ENCODE peak calls at places on chromosome 1, in seven cellular contexts. One of them, this sample, is unnamed.

GRCh38 chr1:99621340-99621901 is 24.5 kb upstream of the PALMD start:
- DNase-seq in stimulated activated effector memory CD8-positive, alpha-beta T cell treated with anti-CD3 and anti-CD28 coated beads, Interleukin-12 subunit alpha, Interleukin-12 subunit beta, amount 100 ng/mL, for 72 hours: no peak
- DNase-seq in neuronal stem cell: no peak
- DNase-seq in lower leg skin: no peak
- DNase-seq in A172: no peak
- DNase-seq in NCI-H510A treated with DMSO at 0.1 percent for 48 hours: no peak
- DNase-seq in dorsolateral prefrontal cortex: no peak
- DNase-seq in this sample: no peak

GRCh38 chr1:169570172-169570574 is 16.1 kb downstream of the F5 start:
- DNase-seq in stimulated activated effector memory CD8-positive, alpha-beta T cell treated with anti-CD3 and anti-CD28 coated beads, Interleukin-12 subunit alpha, Interleukin-12 subunit beta, amount 100 ng/mL, for 72 hours: no peak
- DNase-seq in A172: no peak
- DNase-seq in lower leg skin: no peak
- DNase-seq in dorsolateral prefrontal cortex: no peak
- DNase-seq in neuronal stem cell: no peak
- DNase-seq in NCI-H510A treated with DMSO at 0.1 percent for 48 hours: peak
- DNase-seq in this sample: no peak

GRCh38 chr1:63319069-63320023 is 3.0 kb upstream of the FOXD3 start:
- DNase-seq in dorsolateral prefrontal cortex: no peak
- DNase-seq in stimulated activated effector memory CD8-positive, alpha-beta T cell treated with anti-CD3 and anti-CD28 coated beads, Interleukin-12 subunit alpha, Interleukin-12 subunit beta, amount 100 ng/mL, for 72 hours: no peak
- DNase-seq in neuronal stem cell: peak
- DNase-seq in A172: no peak
- DNase-seq in NCI-H510A treated with DMSO at 0.1 percent for 48 hours: no peak
- DNase-seq in lower leg skin: peak
- DNase-seq in this sample: no peak

GRCh38 chr1:94037392-94038229 is 83.3 kb downstream of the ABCA4 start:
- DNase-seq in dorsolateral prefrontal cortex: no peak
- DNase-seq in A172: no peak
- DNase-seq in neuronal stem cell: no peak
- DNase-seq in lower leg skin: no peak
- DNase-seq in stimulated activated effector memory CD8-positive, alpha-beta T cell treated with anti-CD3 and anti-CD28 coated beads, Interleukin-12 subunit alpha, Interleukin-12 subunit beta, amount 100 ng/mL, for 72 hours: no peak
- DNase-seq in NCI-H510A treated with DMSO at 0.1 percent for 48 hours: no peak
- DNase-seq in this sample: no peak

GRCh38 chr1:33792216-33792615 is 71.7 kb upstream of the HMGB4 start:
- DNase-seq in stimulated activated effector memory CD8-positive, alpha-beta T cell treated with anti-CD3 and anti-CD28 coated beads, Interleukin-12 subunit alpha, Interleukin-12 subunit beta, amount 100 ng/mL, for 72 hours: no peak
- DNase-seq in dorsolateral prefrontal cortex: no peak
- DNase-seq in A172: no peak
- DNase-seq in lower leg skin: peak
- DNase-seq in neuronal stem cell: no peak
- DNase-seq in NCI-H510A treated with DMSO at 0.1 percent for 48 hours: no peak
- DNase-seq in this sample: no peak

GRCh38 chr1:102566182-102566581 is 542.1 kb downstream of the COL11A1 start:
- DNase-seq in stimulated activated effector memory CD8-positive, alpha-beta T cell treated with anti-CD3 and anti-CD28 coated beads, Interleukin-12 subunit alpha, Interleukin-12 subunit beta, amount 100 ng/mL, for 72 hours: no peak
- DNase-seq in lower leg skin: no peak
- DNase-seq in neuronal stem cell: no peak
- DNase-seq in dorsolateral prefrontal cortex: no peak
- DNase-seq in A172: no peak
- DNase-seq in NCI-H510A treated with DMSO at 0.1 percent for 48 hours: no peak
- DNase-seq in this sample: no peak

GRCh38 chr1:117967472-117967871 is 37.9 kb downstream of the WDR3 start:
- DNase-seq in stimulated activated effector memory CD8-positive, alpha-beta T cell treated with anti-CD3 and anti-CD28 coated beads, Interleukin-12 subunit alpha, Interleukin-12 subunit beta, amount 100 ng/mL, for 72 hours: no peak
- DNase-seq in lower leg skin: no peak
- DNase-seq in dorsolateral prefrontal cortex: no peak
- DNase-seq in neuronal stem cell: peak
- DNase-seq in A172: peak
- DNase-seq in NCI-H510A treated with DMSO at 0.1 percent for 48 hours: peak
- DNase-seq in this sample: no peak

GRCh38 chr1:64019818-64020217 is 183.6 kb upstream of the UBE2U start:
- DNase-seq in lower leg skin: no peak
- DNase-seq in NCI-H510A treated with DMSO at 0.1 percent for 48 hours: no peak
- DNase-seq in A172: peak
- DNase-seq in dorsolateral prefrontal cortex: no peak
- DNase-seq in neuronal stem cell: no peak
- DNase-seq in stimulated activated effector memory CD8-positive, alpha-beta T cell treated with anti-CD3 and anti-CD28 coated beads, Interleukin-12 subunit alpha, Interleukin-12 subunit beta, amount 100 ng/mL, for 72 hours: no peak
- DNase-seq in this sample: no peak

GRCh38 chr1:213623103-213623581 is 364.6 kb upstream of the PROX1 start:
- DNase-seq in dorsolateral prefrontal cortex: no peak
- DNase-seq in lower leg skin: no peak
- DNase-seq in A172: no peak
- DNase-seq in neuronal stem cell: no peak
- DNase-seq in NCI-H510A treated with DMSO at 0.1 percent for 48 hours: no peak
- DNase-seq in stimulated activated effector memory CD8-positive, alpha-beta T cell treated with anti-CD3 and anti-CD28 coated beads, Interleukin-12 subunit alpha, Interleukin-12 subunit beta, amount 100 ng/mL, for 72 hours: no peak
- DNase-seq in this sample: no peak

GRCh38 chr1:207863893-207864535 is 46.9 kb downstream of the CD34 start:
- DNase-seq in A172: no peak
- DNase-seq in NCI-H510A treated with DMSO at 0.1 percent for 48 hours: no peak
- DNase-seq in dorsolateral prefrontal cortex: no peak
- DNase-seq in stimulated activated effector memory CD8-positive, alpha-beta T cell treated with anti-CD3 and anti-CD28 coated beads, Interleukin-12 subunit alpha, Interleukin-12 subunit beta, amount 100 ng/mL, for 72 hours: no peak
- DNase-seq in lower leg skin: peak
- DNase-seq in neuronal stem cell: no peak
- DNase-seq in this sample: no peak

GRCh38 chr1:15432327-15432726 is 5.9 kb upstream of the CTRC start:
- DNase-seq in A172: no peak
- DNase-seq in dorsolateral prefrontal cortex: no peak
- DNase-seq in stimulated activated effector memory CD8-positive, alpha-beta T cell treated with anti-CD3 and anti-CD28 coated beads, Interleukin-12 subunit alpha, Interleukin-12 subunit beta, amount 100 ng/mL, for 72 hours: no peak
- DNase-seq in NCI-H510A treated with DMSO at 0.1 percent for 48 hours: no peak
- DNase-seq in neuronal stem cell: no peak
- DNase-seq in lower leg skin: no peak
- DNase-seq in this sample: no peak

GRCh38 chr1:209589863-209590262 is 6.3 kb downstream of the CAMK1G start:
- DNase-seq in lower leg skin: no peak
- DNase-seq in stimulated activated effector memory CD8-positive, alpha-beta T cell treated with anti-CD3 and anti-CD28 coated beads, Interleukin-12 subunit alpha, Interleukin-12 subunit beta, amount 100 ng/mL, for 72 hours: no peak
- DNase-seq in neuronal stem cell: no peak
- DNase-seq in A172: no peak
- DNase-seq in dorsolateral prefrontal cortex: no peak
- DNase-seq in NCI-H510A treated with DMSO at 0.1 percent for 48 hours: no peak
- DNase-seq in this sample: no peak

GRCh38 chr1:65006806-65007205 is 40.5 kb upstream of the JAK1 start:
- DNase-seq in A172: no peak
- DNase-seq in neuronal stem cell: no peak
- DNase-seq in NCI-H510A treated with DMSO at 0.1 percent for 48 hours: no peak
- DNase-seq in dorsolateral prefrontal cortex: no peak
- DNase-seq in lower leg skin: no peak
- DNase-seq in stimulated activated effector memory CD8-positive, alpha-beta T cell treated with anti-CD3 and anti-CD28 coated beads, Interleukin-12 subunit alpha, Interleukin-12 subunit beta, amount 100 ng/mL, for 72 hours: no peak
- DNase-seq in this sample: no peak

GRCh38 chr1:61591316-61591715 is 133.6 kb downstream of the TM2D1 start:
- DNase-seq in neuronal stem cell: no peak
- DNase-seq in A172: no peak
- DNase-seq in dorsolateral prefrontal cortex: no peak
- DNase-seq in stimulated activated effector memory CD8-positive, alpha-beta T cell treated with anti-CD3 and anti-CD28 coated beads, Interleukin-12 subunit alpha, Interleukin-12 subunit beta, amount 100 ng/mL, for 72 hours: no peak
- DNase-seq in lower leg skin: no peak
- DNase-seq in NCI-H510A treated with DMSO at 0.1 percent for 48 hours: no peak
- DNase-seq in this sample: peak

GRCh38 chr1:205976708-205977107 is 26.5 kb downstream of the RAB7B start:
- DNase-seq in stimulated activated effector memory CD8-positive, alpha-beta T cell treated with anti-CD3 and anti-CD28 coated beads, Interleukin-12 subunit alpha, Interleukin-12 subunit beta, amount 100 ng/mL, for 72 hours: no peak
- DNase-seq in NCI-H510A treated with DMSO at 0.1 percent for 48 hours: peak
- DNase-seq in A172: peak
- DNase-seq in dorsolateral prefrontal cortex: no peak
- DNase-seq in neuronal stem cell: no peak
- DNase-seq in lower leg skin: no peak
- DNase-seq in this sample: peak

GRCh38 chr1:74053407-74053806 is 144.6 kb downstream of the LRRIQ3 start:
- DNase-seq in lower leg skin: no peak
- DNase-seq in dorsolateral prefrontal cortex: no peak
- DNase-seq in neuronal stem cell: no peak
- DNase-seq in stimulated activated effector memory CD8-positive, alpha-beta T cell treated with anti-CD3 and anti-CD28 coated beads, Interleukin-12 subunit alpha, Interleukin-12 subunit beta, amount 100 ng/mL, for 72 hours: no peak
- DNase-seq in NCI-H510A treated with DMSO at 0.1 percent for 48 hours: no peak
- DNase-seq in A172: peak
- DNase-seq in this sample: no peak

GRCh38 chr1:234968470-234968869 is 160.2 kb downstream of the TOMM20 start:
- DNase-seq in NCI-H510A treated with DMSO at 0.1 percent for 48 hours: peak
- DNase-seq in dorsolateral prefrontal cortex: no peak
- DNase-seq in A172: no peak
- DNase-seq in stimulated activated effector memory CD8-positive, alpha-beta T cell treated with anti-CD3 and anti-CD28 coated beads, Interleukin-12 subunit alpha, Interleukin-12 subunit beta, amount 100 ng/mL, for 72 hours: no peak
- DNase-seq in neuronal stem cell: no peak
- DNase-seq in lower leg skin: peak
- DNase-seq in this sample: no peak

GRCh38 chr1:12142141-12142823 is 24.5 kb upstream of the TNFRSF1B start:
- DNase-seq in neuronal stem cell: peak
- DNase-seq in stimulated activated effector memory CD8-positive, alpha-beta T cell treated with anti-CD3 and anti-CD28 coated beads, Interleukin-12 subunit alpha, Interleukin-12 subunit beta, amount 100 ng/mL, for 72 hours: no peak
- DNase-seq in NCI-H510A treated with DMSO at 0.1 percent for 48 hours: no peak
- DNase-seq in lower leg skin: no peak
- DNase-seq in dorsolateral prefrontal cortex: no peak
- DNase-seq in A172: no peak
- DNase-seq in this sample: no peak

GRCh38 chr1:167599839-167600581 is 30.0 kb upstream of the RCSD1 start:
- DNase-seq in A172: peak
- DNase-seq in NCI-H510A treated with DMSO at 0.1 percent for 48 hours: peak
- DNase-seq in neuronal stem cell: no peak
- DNase-seq in lower leg skin: peak
- DNase-seq in dorsolateral prefrontal cortex: no peak
- DNase-seq in stimulated activated effector memory CD8-positive, alpha-beta T cell treated with anti-CD3 and anti-CD28 coated beads, Interleukin-12 subunit alpha, Interleukin-12 subunit beta, amount 100 ng/mL, for 72 hours: no peak
- DNase-seq in this sample: peak

GRCh38 chr1:52659356-52659755 is 26.4 kb downstream of the SHISAL2A start:
- DNase-seq in dorsolateral prefrontal cortex: no peak
- DNase-seq in lower leg skin: no peak
- DNase-seq in NCI-H510A treated with DMSO at 0.1 percent for 48 hours: no peak
- DNase-seq in stimulated activated effector memory CD8-positive, alpha-beta T cell treated with anti-CD3 and anti-CD28 coated beads, Interleukin-12 subunit alpha, Interleukin-12 subunit beta, amount 100 ng/mL, for 72 hours: no peak
- DNase-seq in neuronal stem cell: no peak
- DNase-seq in A172: no peak
- DNase-seq in this sample: no peak

GRCh38 chr1:244113532-244114320 is 62.6 kb downstream of the ZBTB18 start:
- DNase-seq in stimulated activated effector memory CD8-positive, alpha-beta T cell treated with anti-CD3 and anti-CD28 coated beads, Interleukin-12 subunit alpha, Interleukin-12 subunit beta, amount 100 ng/mL, for 72 hours: no peak
- DNase-seq in A172: peak
- DNase-seq in NCI-H510A treated with DMSO at 0.1 percent for 48 hours: no peak
- DNase-seq in neuronal stem cell: no peak
- DNase-seq in lower leg skin: no peak
- DNase-seq in dorsolateral prefrontal cortex: no peak
- DNase-seq in this sample: no peak

GRCh38 chr1:115768549-115768948 is at the start of gene CASQ2:
- DNase-seq in A172: no peak
- DNase-seq in stimulated activated effector memory CD8-positive, alpha-beta T cell treated with anti-CD3 and anti-CD28 coated beads, Interleukin-12 subunit alpha, Interleukin-12 subunit beta, amount 100 ng/mL, for 72 hours: no peak
- DNase-seq in dorsolateral prefrontal cortex: no peak
- DNase-seq in lower leg skin: no peak
- DNase-seq in neuronal stem cell: no peak
- DNase-seq in NCI-H510A treated with DMSO at 0.1 percent for 48 hours: no peak
- DNase-seq in this sample: peak

GRCh38 chr1:92217721-92218120 is at the start of gene C1orf146:
- DNase-seq in lower leg skin: no peak
- DNase-seq in A172: no peak
- DNase-seq in NCI-H510A treated with DMSO at 0.1 percent for 48 hours: no peak
- DNase-seq in dorsolateral prefrontal cortex: no peak
- DNase-seq in neuronal stem cell: no peak
- DNase-seq in stimulated activated effector memory CD8-positive, alpha-beta T cell treated with anti-CD3 and anti-CD28 coated beads, Interleukin-12 subunit alpha, Interleukin-12 subunit beta, amount 100 ng/mL, for 72 hours: no peak
- DNase-seq in this sample: no peak

GRCh38 chr1:231519166-231519565 is 9.3 kb upstream of the TSNAX start:
- DNase-seq in lower leg skin: no peak
- DNase-seq in stimulated activated effector memory CD8-positive, alpha-beta T cell treated with anti-CD3 and anti-CD28 coated beads, Interleukin-12 subunit alpha, Interleukin-12 subunit beta, amount 100 ng/mL, for 72 hours: no peak
- DNase-seq in A172: no peak
- DNase-seq in neuronal stem cell: no peak
- DNase-seq in NCI-H510A treated with DMSO at 0.1 percent for 48 hours: no peak
- DNase-seq in dorsolateral prefrontal cortex: no peak
- DNase-seq in this sample: no peak

GRCh38 chr1:167620002-167620401 is 10.0 kb upstream of the RCSD1 start:
- DNase-seq in stimulated activated effector memory CD8-positive, alpha-beta T cell treated with anti-CD3 and anti-CD28 coated beads, Interleukin-12 subunit alpha, Interleukin-12 subunit beta, amount 100 ng/mL, for 72 hours: no peak
- DNase-seq in lower leg skin: peak
- DNase-seq in dorsolateral prefrontal cortex: no peak
- DNase-seq in A172: no peak
- DNase-seq in NCI-H510A treated with DMSO at 0.1 percent for 48 hours: no peak
- DNase-seq in neuronal stem cell: no peak
- DNase-seq in this sample: no peak

GRCh38 chr1:100440075-100440809 is 87.9 kb downstream of the CDC14A start:
- DNase-seq in lower leg skin: no peak
- DNase-seq in dorsolateral prefrontal cortex: no peak
- DNase-seq in NCI-H510A treated with DMSO at 0.1 percent for 48 hours: peak
- DNase-seq in neuronal stem cell: no peak
- DNase-seq in A172: peak
- DNase-seq in stimulated activated effector memory CD8-positive, alpha-beta T cell treated with anti-CD3 and anti-CD28 coated beads, Interleukin-12 subunit alpha, Interleukin-12 subunit beta, amount 100 ng/mL, for 72 hours: no peak
- DNase-seq in this sample: no peak

GRCh38 chr1:26289158-26290059 is 9.5 kb downstream of the SH3BGRL3 start:
- DNase-seq in lower leg skin: no peak
- DNase-seq in A172: no peak
- DNase-seq in NCI-H510A treated with DMSO at 0.1 percent for 48 hours: no peak
- DNase-seq in dorsolateral prefrontal cortex: no peak
- DNase-seq in stimulated activated effector memory CD8-positive, alpha-beta T cell treated with anti-CD3 and anti-CD28 coated beads, Interleukin-12 subunit alpha, Interleukin-12 subunit beta, amount 100 ng/mL, for 72 hours: no peak
- DNase-seq in neuronal stem cell: no peak
- DNase-seq in this sample: no peak

GRCh38 chr1:170126691-170127090 is 19.1 kb upstream of the NTMT2 start:
- DNase-seq in dorsolateral prefrontal cortex: no peak
- DNase-seq in A172: peak
- DNase-seq in stimulated activated effector memory CD8-positive, alpha-beta T cell treated with anti-CD3 and anti-CD28 coated beads, Interleukin-12 subunit alpha, Interleukin-12 subunit beta, amount 100 ng/mL, for 72 hours: no peak
- DNase-seq in NCI-H510A treated with DMSO at 0.1 percent for 48 hours: no peak
- DNase-seq in neuronal stem cell: peak
- DNase-seq in lower leg skin: no peak
- DNase-seq in this sample: no peak

GRCh38 chr1:107547363-107548155 is 406.7 kb downstream of the NTNG1 start:
- DNase-seq in neuronal stem cell: no peak
- DNase-seq in lower leg skin: no peak
- DNase-seq in stimulated activated effector memory CD8-positive, alpha-beta T cell treated with anti-CD3 and anti-CD28 coated beads, Interleukin-12 subunit alpha, Interleukin-12 subunit beta, amount 100 ng/mL, for 72 hours: no peak
- DNase-seq in dorsolateral prefrontal cortex: no peak
- DNase-seq in A172: no peak
- DNase-seq in NCI-H510A treated with DMSO at 0.1 percent for 48 hours: no peak
- DNase-seq in this sample: no peak

GRCh38 chr1:8077602-8078001 is 51.5 kb upstream of the ERRFI1 start:
- DNase-seq in neuronal stem cell: no peak
- DNase-seq in stimulated activated effector memory CD8-positive, alpha-beta T cell treated with anti-CD3 and anti-CD28 coated beads, Interleukin-12 subunit alpha, Interleukin-12 subunit beta, amount 100 ng/mL, for 72 hours: no peak
- DNase-seq in NCI-H510A treated with DMSO at 0.1 percent for 48 hours: no peak
- DNase-seq in lower leg skin: no peak
- DNase-seq in dorsolateral prefrontal cortex: no peak
- DNase-seq in A172: peak
- DNase-seq in this sample: no peak

GRCh38 chr1:20574686-20575543 is 14.0 kb upstream of the CDA start:
- DNase-seq in dorsolateral prefrontal cortex: peak
- DNase-seq in NCI-H510A treated with DMSO at 0.1 percent for 48 hours: peak
- DNase-seq in stimulated activated effector memory CD8-positive, alpha-beta T cell treated with anti-CD3 and anti-CD28 coated beads, Interleukin-12 subunit alpha, Interleukin-12 subunit beta, amount 100 ng/mL, for 72 hours: peak
- DNase-seq in neuronal stem cell: peak
- DNase-seq in A172: peak
- DNase-seq in lower leg skin: peak
- DNase-seq in this sample: peak

GRCh38 chr1:167060141-167061072 is 29.8 kb downstream of the GPA33 start:
- DNase-seq in dorsolateral prefrontal cortex: no peak
- DNase-seq in NCI-H510A treated with DMSO at 0.1 percent for 48 hours: no peak
- DNase-seq in neuronal stem cell: no peak
- DNase-seq in A172: no peak
- DNase-seq in lower leg skin: no peak
- DNase-seq in stimulated activated effector memory CD8-positive, alpha-beta T cell treated with anti-CD3 and anti-CD28 coated beads, Interleukin-12 subunit alpha, Interleukin-12 subunit beta, amount 100 ng/mL, for 72 hours: no peak
- DNase-seq in this sample: no peak

GRCh38 chr1:158145173-158145719 is 35.4 kb upstream of the CD1D start:
- DNase-seq in lower leg skin: no peak
- DNase-seq in neuronal stem cell: no peak
- DNase-seq in dorsolateral prefrontal cortex: no peak
- DNase-seq in A172: peak
- DNase-seq in NCI-H510A treated with DMSO at 0.1 percent for 48 hours: no peak
- DNase-seq in stimulated activated effector memory CD8-positive, alpha-beta T cell treated with anti-CD3 and anti-CD28 coated beads, Interleukin-12 subunit alpha, Interleukin-12 subunit beta, amount 100 ng/mL, for 72 hours: no peak
- DNase-seq in this sample: peak

GRCh38 chr1:95233321-95233736 is 681 bp upstream of the RWDD3 start:
- DNase-seq in stimulated activated effector memory CD8-positive, alpha-beta T cell treated with anti-CD3 and anti-CD28 coated beads, Interleukin-12 subunit alpha, Interleukin-12 subunit beta, amount 100 ng/mL, for 72 hours: peak
- DNase-seq in A172: peak
- DNase-seq in NCI-H510A treated with DMSO at 0.1 percent for 48 hours: no peak
- DNase-seq in lower leg skin: peak
- DNase-seq in dorsolateral prefrontal cortex: no peak
- DNase-seq in neuronal stem cell: peak
- DNase-seq in this sample: peak

This sample was measured in left cardiac atrium.